ENCODE peak calls at places on chromosomes 13 and 19, in five cellular contexts. O is CD8-positive, alpha-beta T cell; P is AG04450; W is NCI-H1436; I is GM06990. Y is an unnamed sample.
A peak's percentile ranks its signal among the peaks of the same experiment; 100 is the strongest.

GRCh38 chr19:1157931-1158884 is 15.9 kb downstream of the SBNO2 start:
- DNase-seq in W (no peak), P (no peak), O (no peak), I (no peak), Y (no peak)

GRCh38 chr19:16899566-16900075 is 10.8 kb downstream of the F2RL3 start:
- DNase-seq in O (no peak), W (no peak), P (no peak), I (no peak), Y (peak; percentile 62)

GRCh38 chr13:35485451-35485850 is 9.0 kb upstream of the MAB21L1 start:
- DNase-seq in I (no peak), P (no peak), W (peak; percentile 41), O (no peak), Y (no peak)

GRCh38 chr19:38369584-38369983 is 4.8 kb upstream of the PSMD8 start:
- DNase-seq in P (no peak), W (no peak), O (no peak), I (no peak), Y (no peak)

GRCh38 chr19:55165952-55166529 is 372 bp downstream of the DNAAF3 start:
- DNase-seq in O (peak; percentile 51), W (peak; percentile 87), P (no peak), I (peak; percentile 75), Y (peak; percentile 97)

GRCh38 chr13:111503376-111503775 is 182.9 kb downstream of the TEX29 start:
- DNase-seq in I (no peak), W (no peak), P (no peak), O (no peak), Y (no peak)

GRCh38 chr13:48891586-48891985 is 84.1 kb upstream of the FNDC3A start:
- DNase-seq in P (no peak), O (no peak), W (no peak), I (no peak), Y (no peak)

GRCh38 chr19:17302391-17303166 is 646 bp downstream of the ABHD8 start:
- DNase-seq in O (no peak), W (no peak), P (no peak), I (no peak), Y (peak; percentile 42)

GRCh38 chr19:41000310-41000737 is 9.2 kb downstream of the CYP2B6 start:
- DNase-seq in I (no peak), P (no peak), W (no peak), O (no peak), Y (no peak)

GRCh38 chr19:2355168-2356035 is 4.7 kb upstream of the TMPRSS9 start:
- DNase-seq in O (no peak), P (no peak), W (no peak), I (no peak), Y (no peak)

GRCh38 chr13:110561335-110562033 is at the start of gene RAB20:
- DNase-seq in W (peak; percentile 8), P (peak; percentile 44), O (peak; percentile 69), I (peak; percentile 79), Y (peak; percentile 85)

GRCh38 chr13:110981379-110981778 is 66.5 kb upstream of the ANKRD10 start:
- DNase-seq in P (no peak), O (no peak), W (no peak), I (no peak), Y (no peak)

GRCh38 chr13:86020350-86021002 is 221.3 kb upstream of the SLITRK6 start:
- DNase-seq in I (no peak), O (no peak), W (peak; percentile 11), P (peak; percentile 10), Y (no peak)

GRCh38 chr13:28055362-28055761 is 45.0 kb downstream of the FLT3 start:
- DNase-seq in I (no peak), O (no peak), W (no peak), P (no peak), Y (no peak)

GRCh38 chr19:18895828-18896341 is at the start of gene CERS1:
- DNase-seq in O (no peak), I (no peak), W (no peak), P (no peak), Y (peak; percentile 82)

GRCh38 chr13:49476529-49476928 is 19.2 kb upstream of the PHF11 start:
- DNase-seq in O (no peak), I (no peak), P (no peak), W (no peak), Y (no peak)

GRCh38 chr13:20294497-20294896 is 62.4 kb upstream of the GJB6 start:
- DNase-seq in O (no peak), I (no peak), W (no peak), P (no peak), Y (peak; percentile 33)

GRCh38 chr13:44219808-44220544 is 153.6 kb upstream of the SERP2 start:
- DNase-seq in O (no peak), W (no peak), P (peak; percentile 52), I (no peak), Y (no peak)

GRCh38 chr13:113971471-113972231 is 2.2 kb downstream of the C13orf46 start:
- DNase-seq in P (no peak), O (no peak), I (no peak), W (no peak), Y (no peak)

GRCh38 chr19:33950141-33950805 is 153.6 kb downstream of the KCTD15 start:
- DNase-seq in P (no peak), O (peak; percentile 4), W (no peak), I (no peak), Y (peak; percentile 8)

GRCh38 chr13:76663941-76664340 is 222.3 kb downstream of the KCTD12 start:
- DNase-seq in P (no peak), O (no peak), I (no peak), W (no peak), Y (no peak)

GRCh38 chr19:17861542-17862402 is 2.1 kb downstream of the RPL18A start:
- DNase-seq in P (no peak), W (no peak), I (no peak), O (no peak), Y (no peak)

GRCh38 chr19:38691938-38692457 is 44.5 kb downstream of the ACTN4 start:
- DNase-seq in P (peak; percentile 55), O (no peak), W (no peak), I (no peak), Y (no peak)

GRCh38 chr19:11383706-11384048 is 437 bp downstream of the EPOR start:
- DNase-seq in P (no peak), I (no peak), W (no peak), O (no peak), Y (peak; percentile 41)

GRCh38 chr13:33789757-33790156 is 28.2 kb upstream of the RFC3 start:
- DNase-seq in O (no peak), W (no peak), I (no peak), P (no peak), Y (no peak)

GRCh38 chr19:50858896-50859295 is 4.2 kb downstream of the KLK3 start:
- DNase-seq in W (peak; percentile 70), O (no peak), P (no peak), I (no peak), Y (no peak)

GRCh38 chr19:14375055-14375581 is 6.1 kb upstream of the ADGRE5 start:
- DNase-seq in O (peak; percentile 78), P (no peak), I (peak; percentile 69), W (no peak), Y (no peak)

GRCh38 chr13:45297456-45298205 is 43.4 kb downstream of the TPT1 start:
- DNase-seq in I (no peak), O (no peak), W (no peak), P (no peak), Y (no peak)

GRCh38 chr13:44583126-44583525 is 7.0 kb upstream of the TSC22D1 start:
- DNase-seq in P (no peak), O (no peak), W (no peak), I (no peak), Y (no peak)

GRCh38 chr19:8399681-8400188 is 9.6 kb downstream of the RAB11B start:
- DNase-seq in W (no peak), P (no peak), O (no peak), I (no peak), Y (no peak)

GRCh38 chr19:18308051-18308947 is 14.6 kb downstream of the LSM4 start:
- DNase-seq in P (no peak), O (no peak), W (no peak), I (no peak), Y (no peak)

GRCh38 chr13:68152414-68152813 is 922.3 kb upstream of the PCDH9 start:
- DNase-seq in P (no peak), I (no peak), W (no peak), O (no peak), Y (no peak)